ENCODE peak calls at places on chromosome 20, in seven cellular contexts. One of them, this sample, is unnamed.

GRCh38 chr20:36117638-36118037 is 36.9 kb upstream of the EPB41L1 start:
- DNase-seq in stomach: no peak
- DNase-seq in AG08395: no peak
- DNase-seq in small intestine: no peak
- DNase-seq in nucleus accumbens: no peak
- DNase-seq in stimulated activated CD4-positive, alpha-beta T cell treated with anti-CD3 and anti-CD28 coated beads, Interleukin-2, amount 100 ng/mL, for 24 hours: no peak
- DNase-seq in testis: no peak
- DNase-seq in this sample: no peak

GRCh38 chr20:51725584-51726176 is 42.5 kb downstream of the ATP9A start:
- DNase-seq in nucleus accumbens: no peak
- DNase-seq in small intestine: no peak
- DNase-seq in stomach: no peak
- DNase-seq in testis: no peak
- DNase-seq in AG08395: no peak
- DNase-seq in stimulated activated CD4-positive, alpha-beta T cell treated with anti-CD3 and anti-CD28 coated beads, Interleukin-2, amount 100 ng/mL, for 24 hours: no peak
- DNase-seq in this sample: no peak

GRCh38 chr20:7171911-7172310 is 404.4 kb downstream of the BMP2 start:
- DNase-seq in stimulated activated CD4-positive, alpha-beta T cell treated with anti-CD3 and anti-CD28 coated beads, Interleukin-2, amount 100 ng/mL, for 24 hours: no peak
- DNase-seq in nucleus accumbens: no peak
- DNase-seq in AG08395: no peak
- DNase-seq in small intestine: no peak
- DNase-seq in stomach: no peak
- DNase-seq in testis: no peak
- DNase-seq in this sample: no peak

GRCh38 chr20:39263076-39263475 is 300.9 kb downstream of the DHX35 start:
- DNase-seq in small intestine: no peak
- DNase-seq in stomach: no peak
- DNase-seq in nucleus accumbens: no peak
- DNase-seq in stimulated activated CD4-positive, alpha-beta T cell treated with anti-CD3 and anti-CD28 coated beads, Interleukin-2, amount 100 ng/mL, for 24 hours: no peak
- DNase-seq in testis: no peak
- DNase-seq in AG08395: no peak
- DNase-seq in this sample: no peak

GRCh38 chr20:1934162-1934561 is 39.0 kb downstream of the SIRPA start:
- DNase-seq in AG08395: peak; percentile 88
- DNase-seq in stomach: no peak
- DNase-seq in nucleus accumbens: no peak
- DNase-seq in testis: no peak
- DNase-seq in stimulated activated CD4-positive, alpha-beta T cell treated with anti-CD3 and anti-CD28 coated beads, Interleukin-2, amount 100 ng/mL, for 24 hours: no peak
- DNase-seq in small intestine: no peak
- DNase-seq in this sample: no peak

GRCh38 chr20:20743511-20744169 is 31.2 kb upstream of the RALGAPA2 start:
- DNase-seq in stomach: peak; percentile 57
- DNase-seq in testis: peak; percentile 66
- DNase-seq in AG08395: no peak
- DNase-seq in nucleus accumbens: peak; percentile 40
- DNase-seq in small intestine: peak; percentile 31
- DNase-seq in stimulated activated CD4-positive, alpha-beta T cell treated with anti-CD3 and anti-CD28 coated beads, Interleukin-2, amount 100 ng/mL, for 24 hours: no peak
- DNase-seq in this sample: peak; percentile 89

GRCh38 chr20:9989066-9989724 is 45.6 kb upstream of the ANKEF1 start:
- DNase-seq in small intestine: no peak
- DNase-seq in stimulated activated CD4-positive, alpha-beta T cell treated with anti-CD3 and anti-CD28 coated beads, Interleukin-2, amount 100 ng/mL, for 24 hours: no peak
- DNase-seq in nucleus accumbens: no peak
- DNase-seq in stomach: no peak
- DNase-seq in AG08395: peak; percentile 44
- DNase-seq in testis: no peak
- DNase-seq in this sample: no peak

GRCh38 chr20:33516882-33517281 is 27.0 kb downstream of the CBFA2T2 start:
- DNase-seq in stimulated activated CD4-positive, alpha-beta T cell treated with anti-CD3 and anti-CD28 coated beads, Interleukin-2, amount 100 ng/mL, for 24 hours: no peak
- DNase-seq in nucleus accumbens: no peak
- DNase-seq in testis: no peak
- DNase-seq in small intestine: no peak
- DNase-seq in AG08395: no peak
- DNase-seq in stomach: no peak
- DNase-seq in this sample: no peak

GRCh38 chr20:63693975-63694595 is 2.4 kb upstream of the TNFRSF6B start:
- DNase-seq in nucleus accumbens: no peak
- DNase-seq in stomach: no peak
- DNase-seq in stimulated activated CD4-positive, alpha-beta T cell treated with anti-CD3 and anti-CD28 coated beads, Interleukin-2, amount 100 ng/mL, for 24 hours: no peak
- DNase-seq in AG08395: no peak
- DNase-seq in small intestine: no peak
- DNase-seq in testis: no peak
- DNase-seq in this sample: no peak

GRCh38 chr20:59775221-59776055 is 158.0 kb downstream of the SYCP2 start:
- DNase-seq in stimulated activated CD4-positive, alpha-beta T cell treated with anti-CD3 and anti-CD28 coated beads, Interleukin-2, amount 100 ng/mL, for 24 hours: peak; percentile 9
- DNase-seq in small intestine: no peak
- DNase-seq in testis: no peak
- DNase-seq in nucleus accumbens: no peak
- DNase-seq in AG08395: no peak
- DNase-seq in stomach: peak; percentile 18
- DNase-seq in this sample: no peak

GRCh38 chr20:4924032-4924431 is 77.3 kb downstream of the SLC23A2 start:
- DNase-seq in small intestine: no peak
- DNase-seq in testis: no peak
- DNase-seq in nucleus accumbens: no peak
- DNase-seq in AG08395: no peak
- DNase-seq in stimulated activated CD4-positive, alpha-beta T cell treated with anti-CD3 and anti-CD28 coated beads, Interleukin-2, amount 100 ng/mL, for 24 hours: no peak
- DNase-seq in stomach: no peak
- DNase-seq in this sample: no peak

GRCh38 chr20:37775200-37775599 is 81.4 kb downstream of the CTNNBL1 start:
- DNase-seq in testis: no peak
- DNase-seq in nucleus accumbens: no peak
- DNase-seq in stomach: no peak
- DNase-seq in AG08395: no peak
- DNase-seq in small intestine: no peak
- DNase-seq in stimulated activated CD4-positive, alpha-beta T cell treated with anti-CD3 and anti-CD28 coated beads, Interleukin-2, amount 100 ng/mL, for 24 hours: no peak
- DNase-seq in this sample: no peak

GRCh38 chr20:64137598-64138031 is 26.6 kb upstream of the MYT1 start:
- DNase-seq in AG08395: no peak
- DNase-seq in small intestine: no peak
- DNase-seq in stimulated activated CD4-positive, alpha-beta T cell treated with anti-CD3 and anti-CD28 coated beads, Interleukin-2, amount 100 ng/mL, for 24 hours: no peak
- DNase-seq in stomach: no peak
- DNase-seq in nucleus accumbens: no peak
- DNase-seq in testis: no peak
- DNase-seq in this sample: no peak

GRCh38 chr20:63186528-63187316 is 29.2 kb downstream of the YTHDF1 start:
- DNase-seq in nucleus accumbens: no peak
- DNase-seq in small intestine: peak; percentile 22
- DNase-seq in testis: no peak
- DNase-seq in stomach: peak; percentile 40
- DNase-seq in AG08395: peak; percentile 42
- DNase-seq in stimulated activated CD4-positive, alpha-beta T cell treated with anti-CD3 and anti-CD28 coated beads, Interleukin-2, amount 100 ng/mL, for 24 hours: no peak
- DNase-seq in this sample: no peak

GRCh38 chr20:64049060-64049886 is at the start of gene SOX18:
- DNase-seq in stomach: no peak
- DNase-seq in small intestine: no peak
- DNase-seq in stimulated activated CD4-positive, alpha-beta T cell treated with anti-CD3 and anti-CD28 coated beads, Interleukin-2, amount 100 ng/mL, for 24 hours: no peak
- DNase-seq in testis: no peak
- DNase-seq in AG08395: no peak
- DNase-seq in nucleus accumbens: no peak
- DNase-seq in this sample: no peak

GRCh38 chr20:35497780-35498189 is 31.7 kb downstream of the C20orf173 start:
- DNase-seq in stimulated activated CD4-positive, alpha-beta T cell treated with anti-CD3 and anti-CD28 coated beads, Interleukin-2, amount 100 ng/mL, for 24 hours: no peak
- DNase-seq in small intestine: no peak
- DNase-seq in stomach: no peak
- DNase-seq in AG08395: no peak
- DNase-seq in nucleus accumbens: no peak
- DNase-seq in testis: peak; percentile 62
- DNase-seq in this sample: no peak

GRCh38 chr20:18314786-18315406 is 26.6 kb downstream of the ZNF133 start:
- DNase-seq in small intestine: no peak
- DNase-seq in nucleus accumbens: no peak
- DNase-seq in AG08395: peak; percentile 69
- DNase-seq in testis: no peak
- DNase-seq in stomach: no peak
- DNase-seq in stimulated activated CD4-positive, alpha-beta T cell treated with anti-CD3 and anti-CD28 coated beads, Interleukin-2, amount 100 ng/mL, for 24 hours: no peak
- DNase-seq in this sample: no peak

GRCh38 chr20:35603695-35604443 is 11.8 kb upstream of the SPAG4 start:
- DNase-seq in stimulated activated CD4-positive, alpha-beta T cell treated with anti-CD3 and anti-CD28 coated beads, Interleukin-2, amount 100 ng/mL, for 24 hours: no peak
- DNase-seq in AG08395: no peak
- DNase-seq in stomach: no peak
- DNase-seq in testis: no peak
- DNase-seq in nucleus accumbens: no peak
- DNase-seq in small intestine: no peak
- DNase-seq in this sample: no peak

GRCh38 chr20:38120625-38120988 is 44.5 kb downstream of the TGM2 start:
- DNase-seq in stimulated activated CD4-positive, alpha-beta T cell treated with anti-CD3 and anti-CD28 coated beads, Interleukin-2, amount 100 ng/mL, for 24 hours: peak; percentile 5
- DNase-seq in stomach: no peak
- DNase-seq in testis: no peak
- DNase-seq in nucleus accumbens: no peak
- DNase-seq in small intestine: no peak
- DNase-seq in AG08395: no peak
- DNase-seq in this sample: no peak

GRCh38 chr20:20888273-20888656 is 175.8 kb upstream of the RALGAPA2 start:
- DNase-seq in testis: no peak
- DNase-seq in AG08395: no peak
- DNase-seq in stimulated activated CD4-positive, alpha-beta T cell treated with anti-CD3 and anti-CD28 coated beads, Interleukin-2, amount 100 ng/mL, for 24 hours: no peak
- DNase-seq in stomach: no peak
- DNase-seq in nucleus accumbens: no peak
- DNase-seq in small intestine: no peak
- DNase-seq in this sample: no peak

GRCh38 chr20:52684911-52685310 is 287.2 kb upstream of the TSHZ2 start:
- DNase-seq in stomach: no peak
- DNase-seq in nucleus accumbens: no peak
- DNase-seq in testis: no peak
- DNase-seq in stimulated activated CD4-positive, alpha-beta T cell treated with anti-CD3 and anti-CD28 coated beads, Interleukin-2, amount 100 ng/mL, for 24 hours: no peak
- DNase-seq in AG08395: peak; percentile 4
- DNase-seq in small intestine: no peak
- DNase-seq in this sample: no peak

GRCh38 chr20:61252601-61253263 is 671 bp downstream of the CDH4 start:
- DNase-seq in AG08395: peak; percentile 45
- DNase-seq in nucleus accumbens: no peak
- DNase-seq in stimulated activated CD4-positive, alpha-beta T cell treated with anti-CD3 and anti-CD28 coated beads, Interleukin-2, amount 100 ng/mL, for 24 hours: no peak
- DNase-seq in small intestine: no peak
- DNase-seq in stomach: no peak
- DNase-seq in testis: no peak
- DNase-seq in this sample: no peak

GRCh38 chr20:63580796-63581461 is 6.9 kb upstream of the HELZ2 start:
- DNase-seq in small intestine: peak; percentile 37
- DNase-seq in stimulated activated CD4-positive, alpha-beta T cell treated with anti-CD3 and anti-CD28 coated beads, Interleukin-2, amount 100 ng/mL, for 24 hours: peak; percentile 72
- DNase-seq in nucleus accumbens: no peak
- DNase-seq in AG08395: peak; percentile 44
- DNase-seq in stomach: peak; percentile 53
- DNase-seq in testis: peak; percentile 50
- DNase-seq in this sample: peak; percentile 80

GRCh38 chr20:34880095-34880680 is 3.8 kb downstream of the ACSS2 start:
- DNase-seq in stimulated activated CD4-positive, alpha-beta T cell treated with anti-CD3 and anti-CD28 coated beads, Interleukin-2, amount 100 ng/mL, for 24 hours: no peak
- DNase-seq in AG08395: no peak
- DNase-seq in small intestine: peak; percentile 77
- DNase-seq in nucleus accumbens: no peak
- DNase-seq in stomach: no peak
- DNase-seq in testis: no peak
- DNase-seq in this sample: no peak

GRCh38 chr20:33477386-33478234 is 12.3 kb upstream of the CBFA2T2 start:
- DNase-seq in testis: no peak
- DNase-seq in nucleus accumbens: no peak
- DNase-seq in small intestine: peak; percentile 81
- DNase-seq in stimulated activated CD4-positive, alpha-beta T cell treated with anti-CD3 and anti-CD28 coated beads, Interleukin-2, amount 100 ng/mL, for 24 hours: no peak
- DNase-seq in stomach: peak; percentile 71
- DNase-seq in AG08395: no peak
- DNase-seq in this sample: no peak

GRCh38 chr20:2820084-2820895 is 4.1 kb downstream of the TMEM239 start:
- DNase-seq in testis: peak; percentile 57
- DNase-seq in nucleus accumbens: no peak
- DNase-seq in stomach: no peak
- DNase-seq in small intestine: no peak
- DNase-seq in stimulated activated CD4-positive, alpha-beta T cell treated with anti-CD3 and anti-CD28 coated beads, Interleukin-2, amount 100 ng/mL, for 24 hours: peak; percentile 14
- DNase-seq in AG08395: no peak
- DNase-seq in this sample: no peak

GRCh38 chr20:50431066-50431450 is 79.1 kb upstream of the PTPN1 start:
- DNase-seq in stimulated activated CD4-positive, alpha-beta T cell treated with anti-CD3 and anti-CD28 coated beads, Interleukin-2, amount 100 ng/mL, for 24 hours: no peak
- DNase-seq in stomach: no peak
- DNase-seq in small intestine: no peak
- DNase-seq in nucleus accumbens: no peak
- DNase-seq in AG08395: no peak
- DNase-seq in testis: no peak
- DNase-seq in this sample: peak; percentile 36

GRCh38 chr20:63529180-63529860 is 7.9 kb downstream of the PTK6 start:
- DNase-seq in nucleus accumbens: no peak
- DNase-seq in AG08395: no peak
- DNase-seq in stimulated activated CD4-positive, alpha-beta T cell treated with anti-CD3 and anti-CD28 coated beads, Interleukin-2, amount 100 ng/mL, for 24 hours: no peak
- DNase-seq in stomach: no peak
- DNase-seq in testis: no peak
- DNase-seq in small intestine: no peak
- DNase-seq in this sample: no peak

GRCh38 chr20:63178889-63179751 is 36.8 kb downstream of the YTHDF1 start:
- DNase-seq in stomach: peak; percentile 36
- DNase-seq in nucleus accumbens: no peak
- DNase-seq in AG08395: peak; percentile 34
- DNase-seq in small intestine: peak; percentile 8
- DNase-seq in stimulated activated CD4-positive, alpha-beta T cell treated with anti-CD3 and anti-CD28 coated beads, Interleukin-2, amount 100 ng/mL, for 24 hours: peak; percentile 71
- DNase-seq in testis: peak; percentile 66
- DNase-seq in this sample: peak; percentile 18

GRCh38 chr20:32516985-32517873 is 67.9 kb downstream of the NOL4L start:
- DNase-seq in nucleus accumbens: no peak
- DNase-seq in stimulated activated CD4-positive, alpha-beta T cell treated with anti-CD3 and anti-CD28 coated beads, Interleukin-2, amount 100 ng/mL, for 24 hours: no peak
- DNase-seq in testis: no peak
- DNase-seq in stomach: no peak
- DNase-seq in AG08395: no peak
- DNase-seq in small intestine: no peak
- DNase-seq in this sample: no peak

GRCh38 chr20:41903614-41904013 is 285.4 kb upstream of the CHD6 start:
- DNase-seq in small intestine: no peak
- DNase-seq in AG08395: no peak
- DNase-seq in nucleus accumbens: no peak
- DNase-seq in testis: no peak
- DNase-seq in stomach: no peak
- DNase-seq in stimulated activated CD4-positive, alpha-beta T cell treated with anti-CD3 and anti-CD28 coated beads, Interleukin-2, amount 100 ng/mL, for 24 hours: no peak
- DNase-seq in this sample: no peak